ENCODE peak calls at places on chromosomes 16 and 17, in eight cellular contexts. O is heart left ventricle, C is gastrocnemius medialis, F is prostate gland, S is stomach, M is cardiac muscle cell, U is ascending aorta, B is fibroblast of lung. X is an unnamed sample.
A peak's percentile ranks its signal among the peaks of the same experiment; 100 is the strongest.

GRCh38 chr17:73155410-73156165 is 9.2 kb upstream of the SSTR2 start:
- DNase-seq in C (no peak), U (no peak), M (no peak), S (no peak), F (no peak), O (no peak), B (no peak), X (no peak)

GRCh38 chr17:18362509-18363020 is 785 bp downstream of the SHMT1 start:
- DNase-seq in U (peak; percentile 67), C (peak; percentile 47), F (peak; percentile 33), B (peak; percentile 41), O (peak; percentile 76), S (peak; percentile 64), M (peak; percentile 57), X (peak; percentile 78)

GRCh38 chr16:85528528-85529387 is 84.4 kb upstream of the GSE1 start:
- DNase-seq in C (no peak), B (no peak), U (no peak), O (no peak), M (peak; percentile 25), F (no peak), S (no peak), X (no peak)

GRCh38 chr17:72609501-72609900 is 483.0 kb downstream of the SLC39A11 start:
- DNase-seq in U (no peak), B (no peak), C (no peak), F (no peak), M (no peak), O (no peak), S (peak; percentile 42), X (peak; percentile 74)

GRCh38 chr16:19907161-19907992 is 22.7 kb upstream of the GPRC5B start:
- DNase-seq in C (no peak), U (peak; percentile 71), B (peak; percentile 68), F (peak; percentile 57), M (peak; percentile 82), S (peak; percentile 79), O (peak; percentile 76), X (peak; percentile 57)

GRCh38 chr16:72763927-72764628 is 283.9 kb downstream of the ZFHX3 start:
- DNase-seq in O (no peak), F (no peak), U (no peak), S (no peak), B (no peak), M (no peak), C (no peak), X (no peak)

GRCh38 chr16:31350275-31351005 is 4.5 kb upstream of the ITGAX start:
- DNase-seq in C (no peak), S (no peak), O (no peak), M (no peak), U (no peak), B (no peak), F (no peak), X (no peak)

GRCh38 chr17:19306160-19307111 is 56.1 kb downstream of the B9D1 start:
- DNase-seq in C (no peak), F (no peak), U (no peak), S (peak; percentile 30), M (no peak), B (no peak), O (no peak), X (no peak)

GRCh38 chr16:5056347-5056746 is 9.4 kb downstream of the C16orf89 start:
- DNase-seq in O (no peak), S (peak; percentile 29), M (peak; percentile 42), C (no peak), B (no peak), U (no peak), F (no peak), X (peak; percentile 46)

GRCh38 chr17:50051606-50052005 is 4.3 kb upstream of the ITGA3 start:
- DNase-seq in M (peak; percentile 46), C (no peak), F (no peak), B (no peak), U (no peak), O (no peak), S (no peak), X (no peak)

GRCh38 chr16:49022351-49022963 is 259.2 kb downstream of the CBLN1 start:
- DNase-seq in B (no peak), C (no peak), O (no peak), U (no peak), S (no peak), M (no peak), F (no peak), X (no peak)

GRCh38 chr16:55494994-55495421 is 13.9 kb upstream of the LPCAT2 start:
- DNase-seq in O (no peak), S (peak; percentile 51), C (no peak), M (peak; percentile 95), U (peak; percentile 72), B (peak; percentile 97), F (no peak), X (peak; percentile 61)

GRCh38 chr16:1043831-1044514 is 28.6 kb upstream of the SSTR5 start:
- DNase-seq in M (no peak), C (no peak), B (no peak), O (no peak), U (no peak), S (no peak), F (no peak), X (no peak)

GRCh38 chr17:44077595-44077909 is 7.0 kb downstream of the G6PC3 start:
- DNase-seq in F (no peak), B (no peak), S (no peak), M (no peak), U (no peak), O (peak; percentile 59), C (no peak), X (no peak)

GRCh38 chr16:82034981-82035612 is at the start of gene HSD17B2:
- DNase-seq in S (peak; percentile 32), F (no peak), B (no peak), U (no peak), M (no peak), O (no peak), C (no peak), X (peak; percentile 74)

GRCh38 chr17:79992657-79993389 is 42.8 kb downstream of the TBC1D16 start:
- DNase-seq in O (no peak), U (no peak), M (no peak), F (no peak), C (no peak), B (no peak), S (no peak), X (no peak)

GRCh38 chr17:37478187-37478586 is 11.5 kb upstream of the DUSP14 start:
- DNase-seq in M (peak; percentile 84), C (peak; percentile 27), F (no peak), S (no peak), U (no peak), O (no peak), B (peak; percentile 83), X (no peak)

GRCh38 chr16:2988590-2989099 is 8.4 kb upstream of the PKMYT1 start:
- DNase-seq in C (no peak), B (no peak), O (no peak), M (no peak), U (no peak), S (no peak), F (no peak), X (no peak)

GRCh38 chr17:22305356-22306071 is 613.2 kb downstream of the KCNJ18 start:
- DNase-seq in C (no peak), O (no peak), S (no peak), U (no peak), M (no peak), B (no peak), F (no peak), X (no peak)

GRCh38 chr17:22310717-22311686 is 618.7 kb downstream of the KCNJ18 start:
- DNase-seq in U (no peak), O (no peak), M (no peak), S (no peak), C (no peak), B (no peak), F (no peak), X (no peak)
- TF ChIP-seq CTCF in U (no peak), O (no peak), M (no peak), S (no peak), C (no peak), B (no peak), F (no peak), X (no peak)

DNA sequence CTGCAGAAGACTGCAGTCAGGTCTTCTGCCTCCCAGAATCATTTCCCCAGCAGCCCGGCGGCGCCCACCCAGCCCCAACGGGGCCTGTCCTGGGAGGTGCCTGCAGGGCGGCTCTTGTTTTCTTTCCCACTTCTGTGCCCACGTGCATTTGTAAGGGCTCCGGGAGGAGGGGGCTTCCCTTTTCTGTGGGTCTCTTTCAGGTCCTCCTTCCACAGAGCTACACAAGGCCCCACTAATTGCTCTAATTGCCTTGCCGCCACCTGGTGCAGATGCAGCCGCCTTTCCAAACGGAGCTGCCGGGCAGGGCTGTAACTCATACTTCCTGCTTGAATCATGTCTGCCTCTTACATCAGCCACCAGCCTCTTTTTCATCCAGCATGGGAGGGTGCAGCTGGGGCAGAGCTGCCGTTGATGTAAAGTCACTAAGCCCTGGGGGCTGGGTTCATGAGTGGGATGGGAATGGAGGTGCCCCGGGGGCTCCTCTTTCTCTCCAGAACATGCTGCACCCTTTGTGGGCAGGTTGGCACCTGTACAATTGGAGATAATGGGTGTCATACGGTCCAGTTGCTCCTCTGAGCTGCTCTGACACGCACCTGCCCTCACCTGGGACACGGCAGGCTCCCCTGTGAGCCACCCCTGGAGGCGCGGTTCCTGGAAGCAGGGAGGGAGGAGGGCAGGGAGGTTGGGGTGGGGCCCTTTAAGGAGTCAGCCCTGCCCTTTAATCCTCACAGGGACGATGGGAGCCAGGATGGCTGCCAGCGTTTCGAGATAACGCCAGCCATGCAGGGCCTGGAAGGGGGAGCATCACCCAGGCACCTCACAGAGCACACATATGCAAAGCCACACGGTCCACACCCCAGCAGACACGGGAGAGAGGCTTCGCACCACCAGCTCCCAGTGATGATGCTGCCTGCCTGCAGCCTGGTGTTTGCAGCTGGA is 41.1 kb upstream of the KLHDC4 start:
- DNase-seq in O (no peak), U (peak; percentile 77), F (peak; percentile 24), M (peak; percentile 88), S (peak; percentile 75), C (no peak), B (peak; percentile 90), X (peak; percentile 82)
- H3K27ac ChIP-seq in O (no peak overlapping the region), U (no peak overlapping the region), F (no peak overlapping the region), M (no peak overlapping the region), S (peak overlapping the region; percentile 81), C (no peak overlapping the region), B (peak overlapping the region; percentile 79), X (peak overlapping the region; percentile 38)

GRCh38 chr16:10182186-10182683 is at the start of gene GRIN2A:
- DNase-seq in B (no peak), U (no peak), S (no peak), O (no peak), F (no peak), M (no peak), C (no peak), X (no peak)
- H3K4me3 ChIP-seq in B (peak within 1 kb of the TSS; percentile 4), U (peak within 1 kb of the TSS; percentile 59), S (peak within 1 kb of the TSS; percentile 41), O (peak within 1 kb of the TSS; percentile 20), F (no peak within 1 kb of the TSS), M (peak within 1 kb of the TSS; percentile 33), C (peak within 1 kb of the TSS; percentile 21), X (no peak within 1 kb of the TSS)

DNA sequence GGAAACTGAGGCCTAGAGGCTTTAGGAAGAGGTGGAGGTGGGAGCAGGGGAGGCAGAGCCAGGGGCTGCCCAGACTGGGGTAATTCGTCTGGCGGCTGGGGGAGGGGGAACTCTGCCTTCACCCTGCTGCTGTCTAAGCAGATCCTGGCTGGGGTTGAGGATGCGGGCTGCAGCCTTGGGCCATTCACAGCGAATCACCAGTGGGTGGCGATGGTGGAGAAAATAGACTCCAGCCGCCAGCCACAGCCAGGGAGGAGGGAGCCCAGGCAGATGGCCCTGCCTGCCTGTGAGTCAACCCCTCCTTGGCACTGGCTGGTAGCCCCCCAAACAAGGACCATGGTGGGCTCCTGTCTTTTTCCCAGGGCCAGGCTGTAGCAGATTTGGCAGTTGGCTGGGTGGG is 41.7 kb upstream of the CDH5 start:
- DNase-seq in B (no peak), S (no peak), F (no peak), M (peak; percentile 32), C (no peak), O (no peak), U (no peak), X (no peak)
- TF ChIP-seq CTCF in B (peak; percentile 28), S (no peak), F (no peak), M (peak; percentile 29), C (no peak), O (no peak), U (no peak), X (no peak)